ENCODE peak calls at places on chromosomes 12 and 14, in ten cellular contexts. K is AG09319; Y is suprapubic skin; L is CD8-positive, alpha-beta T cell; E is HTR-8/SVneo; Q is stimulated activated CD8-positive, alpha-beta memory T cell treated with anti-CD3 and anti-CD28 coated beads, Interleukin-4, amount 100 ng/mL, for 24 hours; P is astrocyte; M is heart left ventricle; C is pancreas; G is non-pigmented ciliary epithelial cell. I is an unnamed sample.

GRCh38 chr12:55694651-55695050 is 13.1 kb downstream of the ITGA7 start:
- DNase-seq in L (no peak), E (no peak), M (no peak), K (no peak), Y (peak; percentile 44), Q (no peak), G (no peak), C (peak; percentile 39), P (no peak), I (no peak)

GRCh38 chr12:132172619-132173018 is 28.4 kb downstream of the NOC4L start:
- DNase-seq in Y (no peak), G (no peak), K (no peak), E (no peak), M (no peak), C (no peak), P (no peak), L (no peak), Q (no peak), I (no peak)

GRCh38 chr14:22653012-22653621 is 9.0 kb upstream of the OR6J1 start:
- DNase-seq in C (peak; percentile 70), Q (peak; percentile 19), G (no peak), M (peak; percentile 31), P (peak; percentile 52), E (peak; percentile 64), K (peak; percentile 42), Y (no peak), L (peak; percentile 15), I (peak; percentile 72)

GRCh38 chr14:50040401-50040775 is 76.0 kb downstream of the VCPKMT start:
- DNase-seq in M (no peak), C (no peak), P (peak; percentile 77), K (no peak), G (no peak), E (peak; percentile 72), Q (no peak), Y (no peak), L (peak; percentile 31), I (no peak)

GRCh38 chr12:15629108-15629507 is 160.1 kb downstream of the EPS8 start:
- DNase-seq in C (no peak), K (no peak), Q (no peak), G (peak; percentile 95), E (peak; percentile 21), M (peak; percentile 81), Y (peak; percentile 72), L (no peak), P (peak; percentile 97), I (peak; percentile 94)

GRCh38 chr12:1583421-1584078 is 10.8 kb downstream of the FBXL14 start:
- DNase-seq in G (peak; percentile 79), C (no peak), P (peak; percentile 70), Y (no peak), M (peak; percentile 71), K (peak; percentile 77), L (peak; percentile 50), Q (peak; percentile 38), E (peak; percentile 96), I (no peak)

GRCh38 chr14:78701246-78701645 is 531.1 kb downstream of the NRXN3 start:
- DNase-seq in Y (no peak), L (no peak), M (no peak), Q (no peak), E (no peak), K (no peak), P (peak; percentile 54), C (no peak), G (peak; percentile 10), I (no peak)

GRCh38 chr14:94531187-94531586 is 21.9 kb upstream of the SERPINA12 start:
- DNase-seq in G (no peak), C (no peak), E (no peak), L (no peak), Q (no peak), K (no peak), Y (no peak), P (no peak), M (no peak), I (no peak)

GRCh38 chr12:113299619-113300237 is 35.2 kb downstream of the SLC8B1 start:
- DNase-seq in Q (no peak), M (peak; percentile 60), P (peak; percentile 79), K (peak; percentile 36), G (peak; percentile 35), L (no peak), E (peak; percentile 87), C (no peak), Y (no peak), I (peak; percentile 86)

GRCh38 chr12:129372348-129372747 is 519.1 kb downstream of the GLT1D1 start:
- DNase-seq in E (no peak), C (no peak), G (no peak), Q (no peak), M (no peak), P (no peak), K (no peak), L (no peak), Y (no peak), I (no peak)

GRCh38 chr14:103941462-103941861 is 867 bp downstream of the RD3L start:
- DNase-seq in M (no peak), G (no peak), E (no peak), Y (no peak), C (no peak), K (no peak), Q (no peak), L (no peak), P (no peak), I (no peak)

GRCh38 chr12:108731105-108731865 is at the start of gene CORO1C:
- DNase-seq in K (peak; percentile 88), L (peak; percentile 86), Y (peak; percentile 99), Q (peak; percentile 86), P (peak; percentile 78), M (peak; percentile 98), G (peak; percentile 65), E (peak; percentile 85), C (peak; percentile 99), I (peak; percentile 98)

GRCh38 chr14:87705439-87705896 is 287.5 kb downstream of the GALC start:
- DNase-seq in C (no peak), E (no peak), K (no peak), P (peak; percentile 49), Q (no peak), M (no peak), G (no peak), L (no peak), Y (no peak), I (no peak)

GRCh38 chr14:70871863-70872677 is 35.2 kb upstream of the PCNX1 start:
- DNase-seq in M (no peak), C (no peak), K (no peak), L (no peak), Q (no peak), E (no peak), P (no peak), Y (no peak), G (no peak), I (no peak)

GRCh38 chr12:91202390-91202789 is 19.8 kb upstream of the DCN start:
- DNase-seq in M (no peak), Y (no peak), P (no peak), E (no peak), K (no peak), Q (no peak), C (no peak), G (no peak), L (no peak), I (no peak)

GRCh38 chr12:50504798-50505385 is at the start of gene DIP2B:
- DNase-seq in M (peak; percentile 96), P (peak; percentile 58), Q (peak; percentile 92), G (peak; percentile 31), K (peak; percentile 68), Y (peak; percentile 96), L (peak; percentile 95), C (peak; percentile 96), E (peak; percentile 86), I (peak; percentile 95)

GRCh38 chr14:54278665-54279295 is 118.0 kb upstream of the CDKN3 start:
- DNase-seq in G (no peak), E (no peak), L (no peak), Y (no peak), K (no peak), C (no peak), P (no peak), Q (no peak), M (no peak), I (no peak)

GRCh38 chr14:71262466-71262865 is 355.2 kb downstream of the PCNX1 start:
- DNase-seq in E (no peak), C (no peak), G (no peak), M (no peak), Y (no peak), P (peak; percentile 36), K (no peak), Q (no peak), L (no peak), I (no peak)

GRCh38 chr14:61145258-61145902 is 135.8 kb downstream of the TMEM30B start:
- DNase-seq in Y (no peak), Q (no peak), G (peak; percentile 85), M (no peak), E (peak; percentile 97), K (peak; percentile 96), L (no peak), P (peak; percentile 97), C (no peak), I (no peak)